ENCODE peak calls at places on chromosome 10, in nine cellular contexts. One of them, this sample, is unnamed.

GRCh38 chr10:70744617-70745138 is 40.5 kb downstream of the TBATA start:
- DNase-seq in activated effector memory CD4-positive, alpha-beta T cell treated with Interleukin-2 at 50 U/mL for 16 hours: no peak
- DNase-seq in A549: no peak
- DNase-seq in Caki2: no peak
- DNase-seq in Daoy: no peak
- DNase-seq in substantia nigra: no peak
- DNase-seq in EL: no peak
- DNase-seq in NCI-H748 treated with DMSO at 0.1 percent for 48 hours: no peak
- DNase-seq in globus pallidus: no peak
- DNase-seq in this sample: no peak

GRCh38 chr10:97503413-97503812 is 4.7 kb downstream of the UBTD1 start:
- DNase-seq in activated effector memory CD4-positive, alpha-beta T cell treated with Interleukin-2 at 50 U/mL for 16 hours: no peak
- DNase-seq in EL: no peak
- DNase-seq in Daoy: no peak
- DNase-seq in substantia nigra: no peak
- DNase-seq in NCI-H748 treated with DMSO at 0.1 percent for 48 hours: no peak
- DNase-seq in A549: no peak
- DNase-seq in Caki2: no peak
- DNase-seq in globus pallidus: no peak
- DNase-seq in this sample: no peak

GRCh38 chr10:119025776-119026175 is 3.7 kb upstream of the NANOS1 start:
- DNase-seq in NCI-H748 treated with DMSO at 0.1 percent for 48 hours: no peak
- DNase-seq in Caki2: no peak
- DNase-seq in substantia nigra: peak; percentile 73
- DNase-seq in activated effector memory CD4-positive, alpha-beta T cell treated with Interleukin-2 at 50 U/mL for 16 hours: no peak
- DNase-seq in Daoy: no peak
- DNase-seq in globus pallidus: no peak
- DNase-seq in EL: no peak
- DNase-seq in A549: no peak
- DNase-seq in this sample: no peak

GRCh38 chr10:33100996-33101747 is 143.1 kb upstream of the ITGB1 start:
- DNase-seq in activated effector memory CD4-positive, alpha-beta T cell treated with Interleukin-2 at 50 U/mL for 16 hours: no peak
- DNase-seq in Caki2: no peak
- DNase-seq in EL: no peak
- DNase-seq in Daoy: no peak
- DNase-seq in substantia nigra: no peak
- DNase-seq in NCI-H748 treated with DMSO at 0.1 percent for 48 hours: no peak
- DNase-seq in globus pallidus: no peak
- DNase-seq in A549: no peak
- DNase-seq in this sample: no peak

GRCh38 chr10:93062499-93063216 is 2.1 kb downstream of the CYP26C1 start:
- DNase-seq in Caki2: no peak
- DNase-seq in activated effector memory CD4-positive, alpha-beta T cell treated with Interleukin-2 at 50 U/mL for 16 hours: no peak
- DNase-seq in globus pallidus: no peak
- DNase-seq in A549: peak; percentile 38
- DNase-seq in NCI-H748 treated with DMSO at 0.1 percent for 48 hours: no peak
- DNase-seq in Daoy: peak; percentile 60
- DNase-seq in substantia nigra: peak; percentile 25
- DNase-seq in EL: peak; percentile 60
- DNase-seq in this sample: no peak

GRCh38 chr10:86371691-86372090 is 5.1 kb upstream of the GRID1 start:
- DNase-seq in EL: no peak
- DNase-seq in A549: no peak
- DNase-seq in substantia nigra: no peak
- DNase-seq in globus pallidus: no peak
- DNase-seq in activated effector memory CD4-positive, alpha-beta T cell treated with Interleukin-2 at 50 U/mL for 16 hours: no peak
- DNase-seq in Daoy: no peak
- DNase-seq in Caki2: no peak
- DNase-seq in NCI-H748 treated with DMSO at 0.1 percent for 48 hours: no peak
- DNase-seq in this sample: no peak

GRCh38 chr10:24448351-24449009 is 239.5 kb downstream of the KIAA1217 start:
- DNase-seq in globus pallidus: no peak
- DNase-seq in activated effector memory CD4-positive, alpha-beta T cell treated with Interleukin-2 at 50 U/mL for 16 hours: no peak
- DNase-seq in EL: peak; percentile 53
- DNase-seq in A549: no peak
- DNase-seq in Caki2: no peak
- DNase-seq in substantia nigra: no peak
- DNase-seq in Daoy: peak; percentile 39
- DNase-seq in NCI-H748 treated with DMSO at 0.1 percent for 48 hours: no peak
- DNase-seq in this sample: no peak

GRCh38 chr10:132457328-132458070 is 60.5 kb downstream of the PWWP2B start:
- DNase-seq in activated effector memory CD4-positive, alpha-beta T cell treated with Interleukin-2 at 50 U/mL for 16 hours: no peak
- DNase-seq in substantia nigra: no peak
- DNase-seq in Caki2: no peak
- DNase-seq in A549: peak; percentile 60
- DNase-seq in EL: no peak
- DNase-seq in globus pallidus: no peak
- DNase-seq in Daoy: no peak
- DNase-seq in NCI-H748 treated with DMSO at 0.1 percent for 48 hours: no peak
- DNase-seq in this sample: no peak

GRCh38 chr10:119401671-119402395 is 140.7 kb downstream of the RGS10 start:
- DNase-seq in globus pallidus: no peak
- DNase-seq in Caki2: peak; percentile 77
- DNase-seq in A549: peak; percentile 77
- DNase-seq in activated effector memory CD4-positive, alpha-beta T cell treated with Interleukin-2 at 50 U/mL for 16 hours: no peak
- DNase-seq in EL: peak; percentile 99
- DNase-seq in Daoy: peak; percentile 93
- DNase-seq in substantia nigra: no peak
- DNase-seq in NCI-H748 treated with DMSO at 0.1 percent for 48 hours: no peak
- DNase-seq in this sample: peak; percentile 81

GRCh38 chr10:132712291-132712690 is 73.7 kb downstream of the NKX6-2 start:
- DNase-seq in globus pallidus: no peak
- DNase-seq in activated effector memory CD4-positive, alpha-beta T cell treated with Interleukin-2 at 50 U/mL for 16 hours: no peak
- DNase-seq in EL: no peak
- DNase-seq in Daoy: no peak
- DNase-seq in Caki2: no peak
- DNase-seq in substantia nigra: no peak
- DNase-seq in A549: no peak
- DNase-seq in NCI-H748 treated with DMSO at 0.1 percent for 48 hours: no peak
- DNase-seq in this sample: no peak

GRCh38 chr10:88066876-88067275 is 203.5 kb downstream of the PTEN start:
- DNase-seq in A549: no peak
- DNase-seq in globus pallidus: peak; percentile 43
- DNase-seq in NCI-H748 treated with DMSO at 0.1 percent for 48 hours: no peak
- DNase-seq in Daoy: no peak
- DNase-seq in activated effector memory CD4-positive, alpha-beta T cell treated with Interleukin-2 at 50 U/mL for 16 hours: no peak
- DNase-seq in Caki2: no peak
- DNase-seq in substantia nigra: no peak
- DNase-seq in EL: no peak
- DNase-seq in this sample: no peak

GRCh38 chr10:86260564-86260963 is 106.0 kb downstream of the GRID1 start:
- DNase-seq in globus pallidus: no peak
- DNase-seq in substantia nigra: no peak
- DNase-seq in activated effector memory CD4-positive, alpha-beta T cell treated with Interleukin-2 at 50 U/mL for 16 hours: no peak
- DNase-seq in A549: no peak
- DNase-seq in Daoy: no peak
- DNase-seq in NCI-H748 treated with DMSO at 0.1 percent for 48 hours: no peak
- DNase-seq in EL: no peak
- DNase-seq in Caki2: no peak
- DNase-seq in this sample: no peak

GRCh38 chr10:43233601-43234430 is 33.0 kb downstream of the RASGEF1A start:
- DNase-seq in EL: no peak
- DNase-seq in globus pallidus: no peak
- DNase-seq in NCI-H748 treated with DMSO at 0.1 percent for 48 hours: no peak
- DNase-seq in Caki2: no peak
- DNase-seq in Daoy: no peak
- DNase-seq in A549: no peak
- DNase-seq in substantia nigra: no peak
- DNase-seq in activated effector memory CD4-positive, alpha-beta T cell treated with Interleukin-2 at 50 U/mL for 16 hours: no peak
- DNase-seq in this sample: no peak

GRCh38 chr10:88147000-88147798 is 283.8 kb downstream of the PTEN start:
- DNase-seq in EL: no peak
- DNase-seq in activated effector memory CD4-positive, alpha-beta T cell treated with Interleukin-2 at 50 U/mL for 16 hours: no peak
- DNase-seq in NCI-H748 treated with DMSO at 0.1 percent for 48 hours: no peak
- DNase-seq in A549: no peak
- DNase-seq in globus pallidus: no peak
- DNase-seq in substantia nigra: no peak
- DNase-seq in Daoy: no peak
- DNase-seq in Caki2: no peak
- DNase-seq in this sample: no peak

GRCh38 chr10:30759423-30759822 is 129.9 kb upstream of the LYZL2 start:
- DNase-seq in EL: peak; percentile 40
- DNase-seq in substantia nigra: no peak
- DNase-seq in activated effector memory CD4-positive, alpha-beta T cell treated with Interleukin-2 at 50 U/mL for 16 hours: no peak
- DNase-seq in NCI-H748 treated with DMSO at 0.1 percent for 48 hours: no peak
- DNase-seq in A549: no peak
- DNase-seq in globus pallidus: no peak
- DNase-seq in Caki2: no peak
- DNase-seq in Daoy: peak; percentile 12
- DNase-seq in this sample: peak; percentile 29

GRCh38 chr10:106467506-106467905 is 697.0 kb downstream of the SORCS1 start:
- DNase-seq in substantia nigra: no peak
- DNase-seq in activated effector memory CD4-positive, alpha-beta T cell treated with Interleukin-2 at 50 U/mL for 16 hours: no peak
- DNase-seq in globus pallidus: no peak
- DNase-seq in EL: peak; percentile 7
- DNase-seq in Caki2: no peak
- DNase-seq in Daoy: no peak
- DNase-seq in A549: no peak
- DNase-seq in NCI-H748 treated with DMSO at 0.1 percent for 48 hours: peak; percentile 28
- DNase-seq in this sample: peak; percentile 15

GRCh38 chr10:114259825-114260224 is 20.8 kb downstream of the VWA2 start:
- DNase-seq in activated effector memory CD4-positive, alpha-beta T cell treated with Interleukin-2 at 50 U/mL for 16 hours: no peak
- DNase-seq in A549: no peak
- DNase-seq in Daoy: no peak
- DNase-seq in globus pallidus: no peak
- DNase-seq in NCI-H748 treated with DMSO at 0.1 percent for 48 hours: no peak
- DNase-seq in EL: peak; percentile 75
- DNase-seq in Caki2: no peak
- DNase-seq in substantia nigra: no peak
- DNase-seq in this sample: no peak